ENCODE peak calls at places on chromosomes 12 and 14, in seven cellular contexts. O is Calu3, F is brain microvascular endothelial cell, L is fibroblast of gingiva, K is adrenal gland, T is neural progenitor cell, Q is NCI-H1417 treated with DMSO at 0.1 percent for 48 hours. G is an unnamed sample.

GRCh38 chr12:120093592-120094355 is 22.8 kb downstream of the RAB35 start:
- DNase-seq in K (no peak), L (no peak), F (no peak), T (peak), O (no peak), Q (no peak), G (no peak)

GRCh38 chr14:106530423-106531107 is 1004.2 kb downstream of the TMEM121 start:
- DNase-seq in T (no peak), O (no peak), Q (no peak), L (no peak), F (no peak), K (no peak), G (no peak)

GRCh38 chr12:58897969-58898368 is 22.3 kb downstream of the LRIG3 start:
- DNase-seq in O (no peak), F (no peak), L (no peak), Q (no peak), T (no peak), K (no peak), G (no peak)

GRCh38 chr14:79375336-79375735 is 836.0 kb downstream of the DIO2 start:
- DNase-seq in T (no peak), O (no peak), Q (no peak), K (no peak), L (no peak), F (no peak), G (no peak)

GRCh38 chr12:68435816-68436215 is 103.7 kb upstream of the MDM1 start:
- DNase-seq in O (no peak), T (no peak), Q (no peak), F (no peak), K (no peak), L (no peak), G (no peak)

GRCh38 chr12:45122776-45123380 is 72.0 kb upstream of the DBX2 start:
- DNase-seq in F (no peak), Q (no peak), T (peak), O (peak), K (no peak), L (peak), G (peak)

GRCh38 chr12:1297206-1297605 is 297.2 kb downstream of the FBXL14 start:
- DNase-seq in O (no peak), L (peak), K (no peak), Q (no peak), F (no peak), T (no peak), G (no peak)

GRCh38 chr12:93795352-93795751 is 118.2 kb downstream of the CRADD start:
- DNase-seq in Q (no peak), K (no peak), F (no peak), O (no peak), L (no peak), T (no peak), G (no peak)

GRCh38 chr12:25793196-25793595 is 165.3 kb upstream of the RASSF8 start:
- DNase-seq in K (no peak), O (no peak), L (no peak), F (no peak), Q (no peak), T (no peak), G (no peak)

GRCh38 chr14:73809386-73809785 is 42.2 kb upstream of the PTGR2 start:
- DNase-seq in T (no peak), L (no peak), F (no peak), Q (no peak), O (no peak), K (no peak), G (no peak)

GRCh38 chr12:124094733-124095132 is 121.7 kb downstream of the ZNF664 start:
- DNase-seq in F (no peak), L (no peak), T (no peak), Q (peak), K (no peak), O (peak), G (no peak)

GRCh38 chr14:26867171-26867757 is 269.4 kb upstream of the NOVA1 start:
- DNase-seq in K (no peak), Q (peak), F (no peak), O (no peak), T (peak), L (no peak), G (no peak)

GRCh38 chr12:77591959-77592358 is 238.7 kb upstream of the NAV3 start:
- DNase-seq in K (no peak), O (no peak), Q (peak), T (peak), L (no peak), F (no peak), G (no peak)

GRCh38 chr12:22802883-22803640 is 178.1 kb downstream of the ETNK1 start:
- DNase-seq in T (no peak), F (no peak), K (no peak), Q (no peak), L (peak), O (no peak), G (no peak)

GRCh38 chr12:64181504-64182291 is 40.4 kb downstream of the KICS2 start:
- DNase-seq in T (peak), F (peak), Q (peak), L (peak), K (peak), O (peak), G (peak)

GRCh38 chr12:58818546-58818945 is 101.8 kb downstream of the LRIG3 start:
- DNase-seq in K (no peak), O (no peak), L (no peak), F (no peak), Q (no peak), T (no peak), G (no peak)

GRCh38 chr12:30420561-30420960 is 275.1 kb downstream of the IPO8 start:
- DNase-seq in L (peak), O (no peak), F (peak), K (no peak), Q (no peak), T (no peak), G (no peak)

GRCh38 chr12:13654456-13654855 is 326.9 kb downstream of the GRIN2B start:
- DNase-seq in Q (no peak), T (no peak), O (no peak), L (no peak), F (no peak), K (no peak), G (no peak)

G was measured in foreskin melanocyte.